ENCODE peak calls at places on chromosomes 6 and 20, in five cellular contexts. T is RWPE1; N is MV-4-11; S is iris pigment epithelial cell; E is activated T-helper 2 cell treated with anti-CD3 and anti-CD28 coated beads, Interferon-gamma antibody, Interleukin-2, Interleukin-4, amounts not matched to agents 10 μg/mL and 5 μg/mL and 100 μg/mL, durations not matched to agents 14 hours and 24 hours and 36 hours. F is an unnamed sample.

GRCh38 chr6:136788069-136788902 is 4.0 kb downstream of the MAP3K5 start:
- DNase-seq in T (no peak), E (no peak), S (peak), N (peak), F (peak)

GRCh38 chr6:158498362-158498761 is 61.5 kb upstream of the TMEM181 start:
- DNase-seq in N (no peak), T (no peak), E (no peak), S (no peak), F (no peak)

GRCh38 chr6:152232494-152233151 is 404.5 kb downstream of the SYNE1 start:
- DNase-seq in E (no peak), T (no peak), S (peak), N (no peak), F (peak)

GRCh38 chr6:163802267-163802666 is 387.7 kb downstream of the QKI start:
- DNase-seq in S (no peak), T (no peak), E (no peak), N (no peak), F (no peak)

GRCh38 chr20:57389695-57390603 is 1.2 kb upstream of the RBM38 start:
- DNase-seq in S (no peak), E (peak), N (peak), T (no peak), F (no peak)

GRCh38 chr6:142300302-142300701 is 1.5 kb upstream of the ADGRG6 start:
- DNase-seq in E (no peak), N (no peak), S (peak), T (no peak), F (peak)

GRCh38 chr20:953742-954141 is 37.6 kb upstream of the ANGPT4 start:
- DNase-seq in N (no peak), T (no peak), S (no peak), E (no peak), F (peak)

GRCh38 chr20:63260521-63260920 is 6.3 kb upstream of the NKAIN4 start:
- DNase-seq in E (no peak), N (no peak), T (no peak), S (no peak), F (no peak)

GRCh38 chr6:89353702-89354392 is 1.3 kb upstream of the UBE2J1 start:
- DNase-seq in T (no peak), E (no peak), S (no peak), N (no peak), F (no peak)

GRCh38 chr20:15494841-15495240 is 1078.4 kb downstream of the KIF16B start:
- DNase-seq in T (no peak), E (no peak), N (no peak), S (no peak), F (no peak)

GRCh38 chr6:19805146-19805515 is 32.0 kb upstream of the ID4 start:
- DNase-seq in T (no peak), E (no peak), S (no peak), N (no peak), F (no peak)

GRCh38 chr6:169972736-169973135 is 221.3 kb downstream of the ERMARD start:
- DNase-seq in E (no peak), N (no peak), T (no peak), S (no peak), F (no peak)

F was measured in EL.